ENCODE peak calls at places on chromosome 21, in nine cellular contexts. I, V, E, W, A, H, S, K and C are unnamed samples.

GRCh38 chr21:41751621-41752020 is 15.2 kb downstream of the RIPK4 start:
- DNase-seq in A (no peak), K (no peak), V (no peak), S (no peak), H (no peak), E (peak; percentile 47), W (no peak), I (no peak), C (no peak)

GRCh38 chr21:29133241-29133640 is 2.8 kb downstream of the MAP3K7CL start:
- DNase-seq in H (no peak), A (no peak), I (no peak), E (no peak), V (no peak), S (no peak), W (no peak), K (no peak), C (no peak)

GRCh38 chr21:30839304-30839703 is 9.7 kb upstream of the KRTAP7-1 start:
- DNase-seq in V (peak; percentile 0), H (no peak), K (no peak), W (peak; percentile 60), S (peak; percentile 36), E (peak; percentile 67), I (no peak), A (no peak), C (no peak)

GRCh38 chr21:38863291-38863690 is 57.6 kb downstream of the ETS2 start:
- DNase-seq in K (no peak), E (no peak), A (no peak), I (no peak), H (no peak), S (no peak), W (no peak), V (no peak), C (no peak)

GRCh38 chr21:45856940-45857339 is 124.6 kb upstream of the COL6A1 start:
- DNase-seq in A (no peak), V (no peak), K (no peak), W (no peak), S (no peak), I (no peak), H (no peak), E (no peak), C (no peak)

GRCh38 chr21:36976882-36977651 is 10.6 kb upstream of the HLCS start:
- DNase-seq in A (peak; percentile 53), K (peak; percentile 44), E (peak; percentile 63), W (peak; percentile 53), S (peak; percentile 56), H (no peak), I (no peak), V (peak; percentile 73), C (peak; percentile 62)

GRCh38 chr21:19648376-19648775 is 1244.8 kb upstream of the TMPRSS15 start:
- DNase-seq in I (no peak), K (no peak), S (no peak), V (no peak), W (no peak), E (no peak), A (no peak), H (no peak), C (no peak)

GRCh38 chr21:32020551-32020950 is 147.7 kb downstream of the HUNK start:
- DNase-seq in H (no peak), S (no peak), K (no peak), W (no peak), A (no peak), I (no peak), V (no peak), E (no peak), C (no peak)

GRCh38 chr21:36792505-36792967 is 93.6 kb downstream of the SIM2 start:
- DNase-seq in K (no peak), W (no peak), E (no peak), A (no peak), V (no peak), I (no peak), H (no peak), S (peak; percentile 5), C (no peak)

GRCh38 chr21:45638707-45639106 is 4.8 kb upstream of the PCBP3 start:
- DNase-seq in E (no peak), W (no peak), V (no peak), I (no peak), S (no peak), H (no peak), K (no peak), A (no peak), C (peak; percentile 43)

GRCh38 chr21:34916446-34916845 is 132.7 kb downstream of the RUNX1 start:
- DNase-seq in H (no peak), W (no peak), S (no peak), A (no peak), I (no peak), E (no peak), K (no peak), V (peak; percentile 91), C (no peak)

GRCh38 chr21:46425566-46425965 is 33.1 kb upstream of the DIP2A start:
- DNase-seq in I (peak; percentile 50), K (no peak), H (peak; percentile 64), V (no peak), W (no peak), S (peak; percentile 62), A (peak; percentile 61), E (no peak), C (no peak)